ENCODE peak calls at places on chromosomes 1 and 21, in eight cellular contexts. J is AG08395, Z is GM04503, G is cardiac fibroblast, D is AG20443, T is H54, Q is iris pigment epithelial cell, S is AG09319. B is an unnamed sample.

GRCh38 chr1:14881775-14882672 is 271.5 kb upstream of the TMEM51 start:
- DNase-seq in G (no peak), S (no peak), D (no peak), T (no peak), J (no peak), Q (peak; percentile 59), Z (no peak), B (no peak)

GRCh38 chr21:31180256-31181088 is 142.2 kb upstream of the KRTAP19-8 start:
- DNase-seq in G (peak; percentile 66), S (no peak), J (peak; percentile 67), D (peak; percentile 62), T (peak; percentile 39), Z (no peak), Q (peak; percentile 50), B (no peak)

GRCh38 chr1:116273042-116273783 is 99.8 kb upstream of the ATP1A1 start:
- DNase-seq in T (no peak), Z (no peak), D (no peak), Q (no peak), S (no peak), J (no peak), G (no peak), B (no peak)

GRCh38 chr1:231757101-231757404 is 130.5 kb downstream of the DISC1 start:
- DNase-seq in G (no peak), Q (no peak), D (no peak), Z (no peak), S (no peak), T (no peak), J (no peak), B (no peak)

GRCh38 chr1:95233321-95233736 is 681 bp upstream of the RWDD3 start:
- DNase-seq in J (peak; percentile 20), G (no peak), Z (no peak), D (peak; percentile 26), T (peak; percentile 18), S (no peak), Q (peak; percentile 28), B (no peak)

GRCh38 chr1:225480825-225481434 is 53.1 kb upstream of the LBR start:
- DNase-seq in T (no peak), G (peak; percentile 42), J (no peak), D (no peak), Z (no peak), S (no peak), Q (peak; percentile 36), B (no peak)

GRCh38 chr1:12333036-12333785 is 103.4 kb downstream of the VPS13D start:
- DNase-seq in Q (no peak), G (no peak), T (no peak), Z (no peak), D (no peak), S (no peak), J (no peak), B (no peak)

GRCh38 chr1:206732508-206732907 is 38.1 kb upstream of the IL19 start:
- DNase-seq in T (no peak), J (no peak), D (no peak), Q (no peak), Z (no peak), S (no peak), G (no peak), B (no peak)

GRCh38 chr1:195054217-195054687 is 1554.0 kb downstream of the KCNT2 start:
- DNase-seq in S (no peak), J (no peak), G (no peak), Z (no peak), T (no peak), D (no peak), Q (no peak), B (no peak)

GRCh38 chr1:68221971-68222355 is 10.4 kb downstream of the WLS start:
- DNase-seq in D (peak; percentile 44), Q (peak; percentile 78), Z (no peak), J (no peak), T (no peak), G (peak; percentile 77), S (no peak), B (no peak)

GRCh38 chr1:10824821-10825540 is 28.5 kb upstream of the CASZ1 start:
- DNase-seq in J (peak; percentile 69), G (peak; percentile 69), S (no peak), Z (peak; percentile 23), D (peak; percentile 86), T (peak; percentile 88), Q (peak; percentile 50), B (no peak)